ENCODE peak calls at places on chromosomes 1 and 21, in four cellular contexts. A is activated gamma-delta T cell treated with Interleukin-2 at 50 U/mL for 16 hours; Z is HuH-7; B is effector CD4-positive, alpha-beta T cell. K is an unnamed sample.

GRCh38 chr21:41703857-41704501 is 62.9 kb downstream of the RIPK4 start:
- DNase-seq in B (no peak), A (no peak), Z (no peak), K (no peak)

GRCh38 chr1:180912801-180913616 is at the start of gene KIAA1614:
- DNase-seq in B (no peak), Z (peak), A (no peak), K (peak)

GRCh38 chr1:115666206-115666605 is 24.4 kb downstream of the VANGL1 start:
- DNase-seq in Z (no peak), B (no peak), A (no peak), K (no peak)

GRCh38 chr21:42235593-42235992 is 16.7 kb downstream of the ABCG1 start:
- DNase-seq in B (no peak), A (no peak), Z (no peak), K (no peak)

GRCh38 chr1:227299688-227300087 is 18.6 kb downstream of the CDC42BPA start:
- DNase-seq in B (no peak), A (no peak), Z (no peak), K (no peak)

GRCh38 chr1:245873068-245873467 is 634.0 kb downstream of the SMYD3 start:
- DNase-seq in Z (no peak), B (no peak), A (no peak), K (no peak)

GRCh38 chr1:232709339-232709738 is 79.4 kb upstream of the SIPA1L2 start:
- DNase-seq in A (no peak), B (no peak), Z (no peak), K (no peak)

GRCh38 chr1:158720620-158721019 is at the start of gene OR6K3:
- DNase-seq in B (no peak), Z (no peak), A (no peak), K (no peak)

GRCh38 chr1:205706601-205707502 is 26.5 kb upstream of the SLC45A3 start:
- DNase-seq in A (no peak), B (no peak), Z (no peak), K (peak)

GRCh38 chr1:199009447-199009846 is 370.6 kb downstream of the PTPRC start:
- DNase-seq in B (no peak), Z (no peak), A (no peak), K (peak)

GRCh38 chr1:38788285-38788684 is 71.3 kb downstream of the RRAGC start:
- DNase-seq in B (no peak), A (no peak), Z (no peak), K (no peak)

GRCh38 chr1:51088474-51088873 is 13.6 kb upstream of the C1orf185 start:
- DNase-seq in B (no peak), Z (no peak), A (no peak), K (no peak)

GRCh38 chr1:84174051-84174556 is 30.0 kb downstream of the PRKACB start:
- DNase-seq in Z (no peak), A (no peak), B (no peak), K (peak)

GRCh38 chr1:21882721-21883415 is 54.2 kb downstream of the HSPG2 start:
- DNase-seq in Z (no peak), A (no peak), B (no peak), K (no peak)

GRCh38 chr1:162206300-162206699 is 136.8 kb downstream of the NOS1AP start:
- DNase-seq in Z (no peak), B (no peak), A (no peak), K (no peak)

GRCh38 chr1:229556551-229556950 is 2.0 kb downstream of the ABCB10 start:
- DNase-seq in Z (no peak), B (no peak), A (no peak), K (no peak)

GRCh38 chr21:45224189-45224938 is 63.3 kb downstream of the POFUT2 start:
- DNase-seq in A (peak), B (peak), Z (no peak), K (no peak)

GRCh38 chr1:205518616-205519540 is 14.4 kb downstream of the CDK18 start:
- DNase-seq in A (no peak), B (no peak), Z (no peak), K (no peak)

GRCh38 chr1:244349581-244350001 is 102.1 kb downstream of the ADSS2 start:
- DNase-seq in B (no peak), Z (no peak), A (no peak), K (peak)

GRCh38 chr1:180791806-180792205 is 120.9 kb upstream of the KIAA1614 start:
- DNase-seq in Z (no peak), A (no peak), B (no peak), K (no peak)

GRCh38 chr1:64659478-64659877 is 85.4 kb upstream of the RAVER2 start:
- DNase-seq in Z (no peak), B (no peak), A (no peak), K (no peak)

GRCh38 chr1:22677861-22678521 is 25.0 kb downstream of the C1QB start:
- DNase-seq in Z (no peak), A (no peak), B (no peak), K (no peak)

GRCh38 chr1:223189903-223190724 is 47.1 kb upstream of the TLR5 start:
- DNase-seq in B (peak), A (peak), Z (no peak), K (no peak)

GRCh38 chr1:90718411-90719320 is 1.6 kb upstream of the BARHL2 start:
- DNase-seq in B (no peak), Z (peak), A (no peak), K (no peak)

GRCh38 chr1:241817331-241817792 is 30.6 kb upstream of the EXO1 start:
- DNase-seq in B (no peak), A (no peak), Z (no peak), K (no peak)

GRCh38 chr1:48396208-48396607 is 75.8 kb downstream of the SPATA6 start:
- DNase-seq in B (no peak), Z (no peak), A (no peak), K (no peak)

K was measured in cardiac muscle cell.